ENCODE peak calls at places on chromosomes 2 and 18, in five cellular contexts. K is GM06990; Y is SW480; G is SW 1271; R is stimulated activated naive CD4-positive, alpha-beta T cell. Q is an unnamed sample.

GRCh38 chr2:31319391-31320175 is 85.6 kb downstream of the EHD3 start:
- DNase-seq in K (no peak), Y (no peak), G (no peak), R (peak; percentile 6), Q (peak; percentile 93)

GRCh38 chr2:67777010-67777409 is 285.8 kb downstream of the C1D start:
- DNase-seq in K (no peak), Y (no peak), G (no peak), R (no peak), Q (no peak)

GRCh38 chr18:1526996-1527395 is 622.3 kb downstream of the ADCYAP1 start:
- DNase-seq in K (no peak), Y (no peak), G (no peak), R (no peak), Q (no peak)

GRCh38 chr2:241576293-241576654 is 17.7 kb downstream of the BOK start:
- DNase-seq in K (no peak), Y (no peak), G (no peak), R (no peak), Q (no peak)

GRCh38 chr2:161362568-161363166 is 53.4 kb upstream of the TBR1 start:
- DNase-seq in K (no peak), Y (no peak), G (no peak), R (no peak), Q (no peak)

GRCh38 chr18:45658756-45659155 is 43.5 kb downstream of the SLC14A2 start:
- DNase-seq in K (no peak), Y (no peak), G (no peak), R (no peak), Q (no peak)

GRCh38 chr2:231391981-231392380 is 3.5 kb upstream of the B3GNT7 start:
- DNase-seq in K (no peak), Y (no peak), G (no peak), R (no peak), Q (no peak)

GRCh38 chr2:68708629-68709028 is 26.0 kb upstream of the ARHGAP25 start:
- DNase-seq in K (no peak), Y (no peak), G (no peak), R (no peak), Q (no peak)

GRCh38 chr2:68764781-68765385 is 30.3 kb downstream of the ARHGAP25 start:
- DNase-seq in K (no peak), Y (no peak), G (no peak), R (no peak), Q (no peak)

GRCh38 chr18:58359226-58360019 is 269.5 kb downstream of the ALPK2 start:
- DNase-seq in K (no peak), Y (no peak), G (no peak), R (no peak), Q (no peak)

GRCh38 chr2:45510701-45511420 is 100.2 kb downstream of the SRBD1 start:
- DNase-seq in K (no peak), Y (no peak), G (no peak), R (no peak), Q (no peak)

GRCh38 chr2:201858781-201859180 is 52.4 kb downstream of the CDK15 start:
- DNase-seq in K (peak; percentile 24), Y (peak; percentile 73), G (no peak), R (no peak), Q (no peak)

Q was measured in fibroblast of gingiva.